ENCODE peak calls at places on chromosomes 11 and 22, in five cellular contexts. H is H1, P is HepG2, K is GM12878, M is NT2/D1. V is an unnamed sample.
A peak's percentile ranks its signal among the peaks of the same experiment; 100 is the strongest.

GRCh38 chr11:79393362-79394043 is 47.3 kb downstream of the TENM4 start:
- DNase-seq in H (peak; percentile 27), K (no peak), M (peak; percentile 42), P (no peak), V (peak; percentile 26)

GRCh38 chr22:41857160-41857859 is 24.4 kb downstream of the SREBF2 start:
- DNase-seq in K (peak; percentile 46), M (peak; percentile 36), H (peak; percentile 43), P (peak; percentile 38), V (peak; percentile 62)

GRCh38 chr11:106101370-106101769 is 23.9 kb downstream of the AASDHPPT start:
- DNase-seq in K (no peak), M (no peak), P (no peak), H (no peak), V (no peak)

GRCh38 chr11:46674463-46675287 is 25.7 kb downstream of the ARHGAP1 start:
- DNase-seq in H (peak; percentile 39), M (peak; percentile 92), K (no peak), P (peak; percentile 53), V (peak; percentile 44)

GRCh38 chr11:17224727-17225126 is 16.9 kb upstream of the PIK3C2A start:
- DNase-seq in H (no peak), K (no peak), P (no peak), M (no peak), V (no peak)

GRCh38 chr11:118619444-118620205 is 12.2 kb downstream of the PHLDB1 start:
- DNase-seq in H (no peak), K (no peak), M (no peak), P (no peak), V (no peak)

GRCh38 chr11:358129-358805 is 11.0 kb upstream of the B4GALNT4 start:
- DNase-seq in M (no peak), P (no peak), K (no peak), H (no peak), V (no peak)

GRCh38 chr11:130202818-130203671 is 43.5 kb downstream of the ST14 start:
- DNase-seq in P (no peak), K (no peak), H (no peak), M (no peak), V (no peak)

GRCh38 chr11:104343578-104343977 is 179.6 kb upstream of the PDGFD start:
- DNase-seq in K (no peak), H (no peak), M (no peak), P (no peak), V (no peak)

GRCh38 chr11:130600616-130601015 is 152.2 kb downstream of the ADAMTS15 start:
- DNase-seq in P (no peak), H (no peak), K (no peak), M (no peak), V (no peak)

GRCh38 chr11:45984192-45984591 is 61.7 kb downstream of the LARGE2 start:
- DNase-seq in P (no peak), K (no peak), M (no peak), H (no peak), V (peak; percentile 54)

GRCh38 chr11:46677991-46678740 is 22.3 kb downstream of the ARHGAP1 start:
- DNase-seq in H (no peak), P (no peak), K (no peak), M (no peak), V (no peak)

GRCh38 chr11:13635290-13635689 is 33.2 kb upstream of the FAR1 start:
- DNase-seq in K (no peak), M (no peak), H (no peak), P (no peak), V (no peak)

DNA sequence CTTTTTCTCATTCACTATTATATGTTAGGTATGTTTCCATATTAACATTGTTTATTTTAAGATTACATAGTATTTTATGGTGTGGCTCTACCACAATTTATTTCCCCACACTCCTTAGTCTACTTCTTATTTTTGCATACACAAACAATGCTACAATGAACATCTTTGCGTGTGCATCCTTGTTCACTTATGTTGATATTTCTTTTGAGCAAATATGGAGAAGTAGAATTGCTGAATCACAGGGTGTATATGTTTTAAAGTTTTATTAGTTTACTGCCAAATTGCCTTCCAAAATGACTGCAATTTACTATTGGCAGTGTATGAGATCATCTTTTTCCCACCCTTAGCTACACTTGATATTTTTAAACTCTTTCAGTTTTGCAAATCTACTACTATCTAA is 38.7 kb upstream of the FAR1 start:
- DNase-seq in M (no peak), P (no peak), H (no peak), K (no peak), V (no peak)
- TF ChIP-seq SUZ12 in M (no peak), P (no peak), H (no peak), K (no peak), V (no peak)

DNA sequence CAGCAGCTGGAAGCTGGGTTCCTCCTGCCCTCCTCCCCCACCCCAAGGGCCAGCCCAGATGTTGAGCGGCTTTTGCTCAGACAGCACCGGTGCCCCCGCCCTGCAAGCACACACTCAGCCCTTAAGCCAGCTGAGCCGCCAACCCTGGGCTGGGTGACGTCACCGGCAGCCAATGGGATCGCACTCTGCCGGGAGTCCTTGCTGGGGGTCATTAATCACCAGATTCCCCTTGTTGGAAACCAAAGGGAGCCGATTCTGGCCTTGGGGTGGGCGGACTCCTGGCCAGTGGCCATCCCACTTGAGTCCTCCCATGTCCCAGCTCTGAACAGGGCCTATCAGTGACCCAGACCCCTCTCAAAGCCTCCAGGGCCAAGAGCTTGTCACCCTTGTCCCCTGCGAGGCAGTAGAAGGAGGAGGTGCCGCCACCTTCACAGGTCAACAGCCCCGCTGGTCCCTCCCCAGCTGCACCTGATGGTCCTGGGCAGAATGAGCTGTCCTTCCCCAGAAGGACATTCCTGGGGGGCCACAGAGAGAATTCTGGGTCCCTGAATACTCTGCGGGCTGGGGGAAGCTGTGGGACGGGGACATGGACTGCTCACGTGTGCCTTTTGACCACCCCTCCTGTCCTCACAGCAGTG is 7.4 kb downstream of the DUSP8 start:
- DNase-seq in P (no peak), K (no peak), M (peak; percentile 61), H (no peak), V (peak; percentile 86)
- TF ChIP-seq SUZ12 in P (no peak), K (no peak), M (no peak), H (no peak), V (no peak)

DNA sequence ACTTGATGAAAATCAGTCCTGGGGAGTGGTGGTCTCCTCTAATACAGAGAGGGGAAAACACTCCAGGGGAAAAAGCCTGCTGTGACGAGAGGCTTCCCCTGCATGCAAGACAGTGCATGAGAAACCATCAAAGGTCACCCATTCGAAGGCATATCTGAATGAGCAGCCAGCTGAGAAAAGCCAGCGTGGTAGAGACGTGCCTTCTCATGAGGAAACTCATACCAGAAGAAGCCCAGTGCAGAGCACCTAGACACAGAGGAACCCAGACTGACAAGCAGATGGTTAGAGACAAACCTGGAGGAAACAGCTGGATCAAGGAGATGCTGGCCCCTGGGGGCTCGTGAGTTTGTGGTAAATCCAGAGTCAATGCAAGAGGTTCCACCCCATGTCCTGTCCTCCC is 534.8 kb downstream of the BRD1 start:
- DNase-seq in H (no peak), K (no peak), M (no peak), P (no peak), V (no peak)
- TF ChIP-seq SUZ12 in H (no peak), K (no peak), M (no peak), P (no peak), V (no peak)

DNA sequence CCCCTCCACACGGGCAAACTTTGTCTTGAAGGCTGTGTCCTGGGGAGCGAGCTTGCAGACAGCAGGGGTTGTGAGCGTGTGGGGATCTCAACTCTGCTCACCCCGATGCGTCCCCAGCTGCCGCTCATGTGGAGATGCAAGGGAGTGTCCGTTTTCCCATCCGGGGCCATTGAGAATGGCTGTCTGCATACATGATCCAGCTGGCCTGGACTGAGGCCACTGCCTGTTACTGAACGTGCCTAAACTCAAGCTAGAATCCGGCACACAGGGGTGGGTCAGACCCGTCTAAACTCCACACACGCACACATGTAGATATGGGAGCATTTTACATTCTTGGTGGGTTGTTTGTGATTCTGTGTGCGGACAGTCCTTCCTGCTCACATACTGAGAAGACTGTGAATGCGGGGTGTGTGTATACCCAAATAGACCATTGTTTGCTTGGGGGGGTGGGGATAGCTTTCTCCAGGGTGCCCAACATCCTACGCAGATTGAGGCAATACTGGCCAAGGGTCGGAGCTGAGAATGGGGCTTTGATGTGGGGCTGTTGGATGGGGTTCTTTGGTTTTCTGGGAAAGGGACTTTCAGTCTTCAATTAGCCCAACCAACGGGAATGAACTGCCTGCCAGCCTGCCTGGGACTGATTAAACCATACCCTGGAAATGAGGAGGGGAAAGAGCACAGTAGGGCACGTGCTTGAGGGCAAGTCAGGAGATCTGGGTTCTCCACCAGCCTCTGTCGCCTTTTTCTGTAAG is 60.4 kb downstream of the ST3GAL4 start:
- DNase-seq in H (no peak), P (no peak), M (no peak), K (no peak), V (no peak)
- TF ChIP-seq SUZ12 in H (no peak), P (no peak), M (no peak), K (no peak), V (no peak)

V was measured in HEK293T.